ENCODE peak calls at places on chromosomes 5 and 9, in eight cellular contexts. X is bronchial epithelial cell, B is heart left ventricle, O is lung, Q is body of pancreas, A is HAP-1, R is right cardiac atrium, N is mesendoderm. K is an unnamed sample.

GRCh38 chr9:115395511-115396021 is 277.6 kb upstream of the TNC start:
- DNase-seq in A (no peak), R (no peak), N (peak; percentile 68), Q (no peak), O (no peak), X (peak; percentile 64), B (no peak), K (peak; percentile 17)

GRCh38 chr5:170247363-170247762 is 14.6 kb downstream of the C5orf58 start:
- DNase-seq in X (no peak), B (no peak), N (no peak), A (no peak), O (no peak), Q (no peak), R (no peak), K (no peak)

GRCh38 chr9:9950813-9951212 is 662.0 kb downstream of the PTPRD start:
- DNase-seq in R (no peak), O (no peak), B (no peak), N (no peak), Q (no peak), A (no peak), X (no peak), K (no peak)

GRCh38 chr9:96071245-96072124 is 196.0 kb downstream of the ERCC6L2 start:
- DNase-seq in R (no peak), B (no peak), N (peak; percentile 69), A (no peak), O (no peak), Q (peak; percentile 44), X (peak; percentile 51), K (peak; percentile 74)

GRCh38 chr5:141821430-141821925 is 56.7 kb downstream of the PCDH1 start:
- DNase-seq in O (no peak), R (no peak), B (no peak), A (peak; percentile 37), Q (no peak), X (peak; percentile 73), N (peak; percentile 95), K (peak; percentile 72)

GRCh38 chr5:179261301-179262125 is 83.7 kb downstream of the ADAMTS2 start:
- DNase-seq in Q (no peak), O (no peak), A (no peak), R (no peak), X (no peak), B (no peak), N (peak; percentile 90), K (peak; percentile 66)

GRCh38 chr5:2131826-2132496 is 249.2 kb upstream of the IRX4 start:
- DNase-seq in O (no peak), B (no peak), Q (no peak), N (no peak), R (no peak), X (no peak), A (no peak), K (no peak)

GRCh38 chr5:75601567-75601966 is 9.7 kb upstream of the ANKDD1B start:
- DNase-seq in O (no peak), N (no peak), Q (no peak), R (no peak), A (no peak), B (no peak), X (no peak), K (no peak)

GRCh38 chr9:128344931-128345605 is 4.7 kb downstream of the SLC27A4 start:
- DNase-seq in R (no peak), B (no peak), X (no peak), Q (no peak), N (no peak), O (no peak), A (no peak), K (no peak)

GRCh38 chr5:6483880-6484382 is 35.3 kb downstream of the UBE2QL1 start:
- DNase-seq in R (no peak), X (no peak), N (no peak), B (no peak), Q (no peak), A (no peak), O (no peak), K (no peak)

GRCh38 chr5:145295236-145295635 is 539.9 kb downstream of the PRELID2 start:
- DNase-seq in X (peak; percentile 45), Q (no peak), N (no peak), B (no peak), O (no peak), R (no peak), A (no peak), K (no peak)

GRCh38 chr5:134647750-134648424 is 698 bp upstream of the SEC24A start:
- DNase-seq in O (peak; percentile 49), X (peak; percentile 94), N (peak; percentile 78), Q (peak; percentile 28), A (peak; percentile 19), R (peak; percentile 20), B (no peak), K (peak; percentile 32)

GRCh38 chr5:83077662-83078261 is 415 bp downstream of the XRCC4 start:
- DNase-seq in X (peak; percentile 22), A (no peak), N (peak; percentile 61), O (no peak), Q (no peak), R (no peak), B (no peak), K (peak; percentile 15)

GRCh38 chr9:28212979-28213378 is 639.7 kb upstream of the C9orf72 start:
- DNase-seq in B (no peak), O (no peak), R (no peak), N (peak; percentile 52), A (no peak), X (peak; percentile 95), Q (no peak), K (peak; percentile 58)

GRCh38 chr5:150410524-150411244 is 2.0 kb downstream of the CD74 start:
- DNase-seq in R (peak; percentile 71), Q (peak; percentile 72), O (peak; percentile 78), N (peak; percentile 82), A (peak; percentile 27), X (peak; percentile 77), B (peak; percentile 73), K (peak; percentile 86)

GRCh38 chr9:135339378-135339973 is 140.1 kb upstream of the PPP1R26 start:
- DNase-seq in A (no peak), N (no peak), R (no peak), Q (no peak), X (no peak), B (no peak), O (no peak), K (no peak)

GRCh38 chr9:76902395-76902794 is 3.5 kb downstream of the PRUNE2 start:
- DNase-seq in Q (no peak), X (no peak), R (no peak), O (no peak), B (no peak), N (no peak), A (no peak), K (no peak)

GRCh38 chr5:76145945-76146344 is 62.8 kb downstream of the SV2C start:
- DNase-seq in X (peak; percentile 26), R (no peak), N (peak; percentile 78), A (peak; percentile 8), Q (no peak), O (no peak), B (no peak), K (peak; percentile 22)

GRCh38 chr5:126918624-126918957 is 111.8 kb downstream of the MARCHF3 start:
- DNase-seq in B (no peak), N (no peak), O (no peak), A (no peak), R (no peak), Q (no peak), X (peak; percentile 80), K (no peak)

GRCh38 chr9:136023401-136024225 is 62.4 kb upstream of the UBAC1 start:
- DNase-seq in B (peak; percentile 83), Q (peak; percentile 39), X (no peak), R (peak; percentile 84), A (no peak), N (no peak), O (no peak), K (no peak)

DNA sequence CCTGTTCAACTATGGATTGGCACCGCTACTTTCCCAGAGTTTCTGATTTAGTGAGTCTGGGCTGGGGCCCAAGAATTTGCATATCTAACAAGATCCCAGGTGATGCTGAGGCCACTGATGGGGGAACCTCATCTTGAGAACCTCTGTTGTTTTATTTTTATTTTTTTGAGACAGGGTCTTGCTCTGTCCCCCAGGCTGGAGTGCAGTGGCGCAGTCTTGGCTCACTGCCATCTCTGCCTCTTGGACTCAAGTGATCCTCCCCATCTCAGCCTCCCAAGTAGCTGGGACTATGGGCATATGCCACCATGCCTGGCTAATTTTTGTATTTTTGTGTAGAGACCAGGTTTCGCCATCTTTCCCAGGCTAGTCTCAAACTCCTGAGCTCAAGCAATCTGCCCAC is 35.7 kb downstream of the LMX1B start:
- DNase-seq in X (no peak), O (no peak), B (no peak), R (no peak), A (no peak), Q (no peak), N (no peak), K (no peak)
- H3K27me3 ChIP-seq in X (peaks cover 42% of the 10 kb centered on the region), O (peaks cover 4% of the 10 kb centered on the region), B (peaks cover 7% of the 10 kb centered on the region), R (no peaks in the 10 kb centered on the region), A (no peaks in the 10 kb centered on the region), Q (no peaks in the 10 kb centered on the region), N (peaks cover 21% of the 10 kb centered on the region), K (peaks cover 68% of the 10 kb centered on the region)

DNA sequence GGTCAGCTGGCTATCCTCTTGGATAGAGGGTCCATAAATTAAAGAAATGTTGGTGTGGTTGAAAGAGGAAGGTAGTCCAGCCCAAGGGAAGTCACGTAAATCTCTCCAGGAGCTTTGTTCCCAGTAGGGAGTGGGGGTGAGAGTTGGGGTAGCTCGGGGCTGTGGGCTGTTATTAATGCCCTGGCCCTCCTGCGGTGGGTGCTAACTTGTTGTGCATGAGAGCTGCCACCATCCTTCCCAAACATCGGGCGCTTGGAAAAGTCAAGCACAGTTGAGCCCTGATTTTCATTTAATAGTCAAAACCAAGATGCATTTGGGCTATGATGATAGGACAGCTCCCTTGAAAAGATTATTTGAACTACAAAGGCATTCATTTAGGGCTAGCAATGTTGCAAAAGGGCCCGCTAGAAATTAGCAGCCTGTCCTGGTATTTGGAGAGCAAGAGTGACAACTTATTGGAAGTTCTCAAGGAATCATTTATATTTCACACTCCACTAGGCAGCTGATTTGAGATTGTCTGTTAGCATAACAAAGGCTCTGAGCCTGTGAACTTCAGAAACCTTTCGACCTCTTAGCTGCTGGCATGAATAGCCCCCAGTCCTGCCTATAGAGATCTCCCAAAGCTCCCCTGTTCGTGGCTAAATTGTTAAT is 128.1 kb upstream of the TMEM161B start:
- DNase-seq in B (no peak), Q (no peak), O (no peak), N (peak; percentile 39), R (no peak), X (no peak), A (peak; percentile 83), K (no peak)
- H3K27me3 ChIP-seq in B (no peaks in the 10 kb centered on the region), Q (no peaks in the 10 kb centered on the region), O (no peaks in the 10 kb centered on the region), N (peaks cover 2% of the 10 kb centered on the region), R (no peaks in the 10 kb centered on the region), X (no peaks in the 10 kb centered on the region), A (no peaks in the 10 kb centered on the region), K (peaks cover 31% of the 10 kb centered on the region)

GRCh38 chr9:132726561-132727150 is 56.4 kb downstream of the GTF3C4 start:
- DNase-seq in O (no peak), N (no peak), Q (no peak), A (no peak), B (no peak), R (no peak), X (no peak), K (no peak)
- H3K27me3 ChIP-seq in O (no peaks in the 10 kb centered on the region), N (no peaks in the 10 kb centered on the region), Q (no peaks in the 10 kb centered on the region), A (no peaks in the 10 kb centered on the region), B (no peaks in the 10 kb centered on the region), R (no peaks in the 10 kb centered on the region), X (no peaks in the 10 kb centered on the region), K (no peaks in the 10 kb centered on the region)

DNA sequence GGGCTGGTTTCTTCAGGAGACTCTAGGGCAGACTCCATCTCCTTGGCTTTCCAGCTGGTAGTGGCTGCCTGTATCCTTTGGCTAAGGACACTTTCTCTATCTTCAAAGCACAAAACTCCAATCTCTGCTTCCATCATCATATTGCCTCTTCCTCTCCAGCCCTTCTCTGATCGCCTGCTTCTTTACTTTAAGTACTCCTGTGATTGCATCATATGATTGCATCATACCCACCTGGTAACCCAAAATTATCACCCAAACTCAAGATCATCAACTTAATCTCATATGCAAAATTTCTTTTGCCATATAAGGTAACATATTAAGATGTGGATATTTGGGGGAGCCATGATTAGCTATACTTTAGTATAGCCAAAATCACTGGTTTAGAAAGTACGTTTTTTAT is 1092.6 kb upstream of the CDH6 start:
- DNase-seq in B (no peak), O (no peak), R (no peak), N (peak; percentile 20), A (peak; percentile 21), Q (no peak), X (no peak), K (no peak)
- H3K27me3 ChIP-seq in B (no peaks in the 10 kb centered on the region), O (no peaks in the 10 kb centered on the region), R (no peaks in the 10 kb centered on the region), N (no peaks in the 10 kb centered on the region), A (no peaks in the 10 kb centered on the region), Q (no peaks in the 10 kb centered on the region), X (no peaks in the 10 kb centered on the region), K (no peaks in the 10 kb centered on the region)

K was measured in hepatocyte.